ENCODE peak calls at places on chromosomes 6 and 20, in nine cellular contexts. One of them, this sample, is unnamed.

GRCh38 chr20:4459081-4459480 is 262.6 kb upstream of the PRND start:
- DNase-seq in GM12891: no peak
- DNase-seq in NCI-H1105: no peak
- DNase-seq in activated naive CD4-positive, alpha-beta T cell: no peak
- DNase-seq in A549: no peak
- DNase-seq in activated T-helper 1 cell treated with Interleukin-2 at 50 U/mL for 16 hours: no peak
- DNase-seq in natural killer cell: no peak
- DNase-seq in renal cortical epithelial cell: no peak
- DNase-seq in GM23248: no peak
- DNase-seq in this sample: no peak

GRCh38 chr20:19820520-19821211 is 62.6 kb downstream of the RIN2 start:
- DNase-seq in activated naive CD4-positive, alpha-beta T cell: no peak
- DNase-seq in natural killer cell: no peak
- DNase-seq in renal cortical epithelial cell: peak
- DNase-seq in GM23248: no peak
- DNase-seq in GM12891: no peak
- DNase-seq in activated T-helper 1 cell treated with Interleukin-2 at 50 U/mL for 16 hours: no peak
- DNase-seq in NCI-H1105: no peak
- DNase-seq in A549: no peak
- DNase-seq in this sample: no peak

GRCh38 chr6:27593200-27593818 is 120.4 kb upstream of the ZNF184 start:
- DNase-seq in activated naive CD4-positive, alpha-beta T cell: no peak
- DNase-seq in NCI-H1105: no peak
- DNase-seq in GM23248: no peak
- DNase-seq in activated T-helper 1 cell treated with Interleukin-2 at 50 U/mL for 16 hours: no peak
- DNase-seq in natural killer cell: no peak
- DNase-seq in GM12891: no peak
- DNase-seq in renal cortical epithelial cell: no peak
- DNase-seq in A549: no peak
- DNase-seq in this sample: no peak

GRCh38 chr6:84282566-84282965 is 55.1 kb upstream of the CEP162 start:
- DNase-seq in renal cortical epithelial cell: no peak
- DNase-seq in natural killer cell: no peak
- DNase-seq in activated naive CD4-positive, alpha-beta T cell: no peak
- DNase-seq in GM12891: no peak
- DNase-seq in activated T-helper 1 cell treated with Interleukin-2 at 50 U/mL for 16 hours: no peak
- DNase-seq in NCI-H1105: peak
- DNase-seq in A549: no peak
- DNase-seq in GM23248: peak
- DNase-seq in this sample: no peak

GRCh38 chr20:59073582-59073981 is 31.0 kb upstream of the PRELID3B start:
- DNase-seq in activated T-helper 1 cell treated with Interleukin-2 at 50 U/mL for 16 hours: no peak
- DNase-seq in activated naive CD4-positive, alpha-beta T cell: no peak
- DNase-seq in A549: no peak
- DNase-seq in GM23248: no peak
- DNase-seq in natural killer cell: no peak
- DNase-seq in GM12891: no peak
- DNase-seq in NCI-H1105: no peak
- DNase-seq in renal cortical epithelial cell: no peak
- DNase-seq in this sample: no peak

GRCh38 chr20:37622728-37623127 is 71.1 kb upstream of the CTNNBL1 start:
- DNase-seq in natural killer cell: no peak
- DNase-seq in activated naive CD4-positive, alpha-beta T cell: no peak
- DNase-seq in GM12891: no peak
- DNase-seq in activated T-helper 1 cell treated with Interleukin-2 at 50 U/mL for 16 hours: no peak
- DNase-seq in GM23248: no peak
- DNase-seq in NCI-H1105: no peak
- DNase-seq in A549: no peak
- DNase-seq in renal cortical epithelial cell: no peak
- DNase-seq in this sample: no peak

GRCh38 chr6:30691208-30691872 is 556 bp upstream of the NRM start:
- DNase-seq in renal cortical epithelial cell: no peak
- DNase-seq in activated naive CD4-positive, alpha-beta T cell: no peak
- DNase-seq in NCI-H1105: no peak
- DNase-seq in GM23248: peak
- DNase-seq in natural killer cell: no peak
- DNase-seq in GM12891: no peak
- DNase-seq in activated T-helper 1 cell treated with Interleukin-2 at 50 U/mL for 16 hours: no peak
- DNase-seq in A549: no peak
- DNase-seq in this sample: no peak

GRCh38 chr6:14711056-14711703 is 534.7 kb upstream of the JARID2 start:
- DNase-seq in GM12891: no peak
- DNase-seq in activated T-helper 1 cell treated with Interleukin-2 at 50 U/mL for 16 hours: no peak
- DNase-seq in renal cortical epithelial cell: peak
- DNase-seq in GM23248: peak
- DNase-seq in NCI-H1105: peak
- DNase-seq in activated naive CD4-positive, alpha-beta T cell: no peak
- DNase-seq in A549: peak
- DNase-seq in natural killer cell: no peak
- DNase-seq in this sample: peak

This sample was measured in activated T-helper 9 cell treated with anti-CD3 and anti-CD28 coated beads, Interleukin-2, amount 50 U/mL, for 16 hours.